ENCODE peak calls at places on chromosome 18, in ten cellular contexts. N, J, K, S, W, M, P, T, V and I are unnamed samples.

GRCh38 chr18:62717059-62717849 is 1.9 kb downstream of the PHLPP1 start:
- DNase-seq in N (no peak), J (no peak), K (peak; percentile 52), S (no peak), W (peak; percentile 34), M (peak; percentile 58), P (peak; percentile 44), T (peak; percentile 20), V (no peak), I (no peak)

GRCh38 chr18:59954746-59955145 is 55.0 kb downstream of the PMAIP1 start:
- DNase-seq in N (peak; percentile 24), J (no peak), K (no peak), S (no peak), W (peak; percentile 84), M (no peak), P (no peak), T (no peak), V (no peak), I (no peak)

GRCh38 chr18:32177530-32177929 is 12.3 kb upstream of the MEP1B start:
- DNase-seq in N (no peak), J (no peak), K (no peak), S (no peak), W (no peak), M (no peak), P (no peak), T (no peak), V (no peak), I (no peak)

GRCh38 chr18:48547456-48548403 is 8.9 kb downstream of the CTIF start:
- DNase-seq in N (no peak), J (no peak), K (no peak), S (no peak), W (no peak), M (no peak), P (peak; percentile 78), T (no peak), V (no peak), I (no peak)

GRCh38 chr18:72376256-72376655 is 167.9 kb downstream of the CBLN2 start:
- DNase-seq in N (no peak), J (no peak), K (no peak), S (no peak), W (no peak), M (no peak), P (no peak), T (no peak), V (no peak), I (no peak)

GRCh38 chr18:39842042-39842791 is 2112.8 kb upstream of the PIK3C3 start:
- DNase-seq in N (no peak), J (no peak), K (no peak), S (no peak), W (no peak), M (peak; percentile 3), P (peak; percentile 71), T (no peak), V (no peak), I (no peak)

GRCh38 chr18:35326695-35327387 is 17.4 kb downstream of the ZNF24 start:
- DNase-seq in N (no peak), J (no peak), K (no peak), S (no peak), W (no peak), M (no peak), P (no peak), T (no peak), V (no peak), I (no peak)

GRCh38 chr18:7177131-7177744 is 53.7 kb upstream of the LRRC30 start:
- DNase-seq in N (peak; percentile 44), J (no peak), K (no peak), S (no peak), W (no peak), M (peak; percentile 49), P (peak; percentile 20), T (peak; percentile 65), V (peak; percentile 15), I (peak; percentile 68)

GRCh38 chr18:9741821-9742541 is 33.9 kb downstream of the RAB31 start:
- DNase-seq in N (no peak), J (peak; percentile 33), K (no peak), S (peak; percentile 78), W (no peak), M (peak; percentile 38), P (peak; percentile 55), T (no peak), V (no peak), I (no peak)

GRCh38 chr18:68447286-68447685 is 267.6 kb downstream of the TMX3 start:
- DNase-seq in N (no peak), J (no peak), K (no peak), S (no peak), W (no peak), M (no peak), P (no peak), T (no peak), V (no peak), I (no peak)

GRCh38 chr18:41949206-41949920 is 5.7 kb upstream of the PIK3C3 start:
- DNase-seq in N (no peak), J (no peak), K (no peak), S (no peak), W (no peak), M (no peak), P (no peak), T (no peak), V (no peak), I (no peak)

GRCh38 chr18:7514796-7515440 is 52.2 kb upstream of the PTPRM start:
- DNase-seq in N (no peak), J (no peak), K (no peak), S (no peak), W (no peak), M (peak; percentile 5), P (no peak), T (no peak), V (no peak), I (no peak)

GRCh38 chr18:51522821-51523220 is 325.3 kb upstream of the MEX3C start:
- DNase-seq in N (no peak), J (no peak), K (no peak), S (no peak), W (no peak), M (no peak), P (no peak), T (no peak), V (no peak), I (no peak)

GRCh38 chr18:53322163-53322562 is 902.3 kb downstream of the MBD2 start:
- DNase-seq in N (no peak), J (no peak), K (no peak), S (no peak), W (no peak), M (no peak), P (no peak), T (no peak), V (no peak), I (no peak)

GRCh38 chr18:40019797-40020392 is 1935.1 kb upstream of the PIK3C3 start:
- DNase-seq in N (no peak), J (no peak), K (no peak), S (no peak), W (no peak), M (no peak), P (no peak), T (no peak), V (no peak), I (no peak)

GRCh38 chr18:47251289-47252120 is at the start of gene SKOR2:
- DNase-seq in N (no peak), J (no peak), K (no peak), S (no peak), W (no peak), M (no peak), P (no peak), T (no peak), V (no peak), I (peak; percentile 81)
- H3K4me3 ChIP-seq in N (no peak within 1 kb of the TSS), J (no peak within 1 kb of the TSS), K (no peak within 1 kb of the TSS), S (no peak within 1 kb of the TSS), W (no peak within 1 kb of the TSS), M (no peak within 1 kb of the TSS), P (no peak within 1 kb of the TSS), T (no peak within 1 kb of the TSS), V (no peak within 1 kb of the TSS), I (peak within 1 kb of the TSS; percentile 64)

DNA sequence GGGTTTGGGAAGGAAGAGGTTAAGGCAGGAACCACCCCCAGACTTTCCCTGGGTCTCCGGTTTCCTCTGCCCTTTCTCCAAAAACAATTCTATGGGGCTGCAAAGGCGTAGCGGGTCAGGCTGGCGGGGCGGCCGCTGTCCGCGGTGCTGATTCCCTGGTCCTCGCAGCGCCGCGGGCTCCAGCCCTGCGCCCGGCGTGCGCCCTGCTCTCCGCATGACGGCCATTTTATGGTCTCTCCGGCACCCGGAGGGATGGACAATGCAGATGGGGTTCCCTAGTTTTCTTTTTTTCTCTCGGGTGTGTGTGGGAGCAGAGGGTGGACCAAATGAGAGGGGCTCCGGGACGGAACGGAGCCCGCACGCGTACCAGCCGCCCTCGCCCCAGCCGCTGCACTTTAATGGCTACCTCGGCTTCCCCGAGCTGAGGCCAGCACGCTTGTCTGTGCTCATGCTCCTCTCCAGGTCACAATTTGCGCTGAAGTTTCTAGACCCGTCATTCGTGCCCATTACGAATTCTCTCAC is 1.6 kb downstream of the ST8SIA3 start:
- DNase-seq in N (no peak), J (peak; percentile 40), K (no peak), S (peak; percentile 71), W (no peak), M (peak; percentile 22), P (peak; percentile 46), T (no peak), V (no peak), I (peak; percentile 64)
- TF ChIP-seq CTCF in N (no peak), J (no peak), K (no peak), S (no peak), W (no peak), M (no peak), P (no peak), T (no peak), V (no peak), I (no peak)

GRCh38 chr18:55737266-55737665 is 149.3 kb upstream of the TCF4 start:
- DNase-seq in N (no peak), J (no peak), K (no peak), S (no peak), W (no peak), M (no peak), P (no peak), T (no peak), V (no peak), I (no peak)

GRCh38 chr18:55737781-55738468 is 149.9 kb upstream of the TCF4 start:
- DNase-seq in N (no peak), J (no peak), K (no peak), S (no peak), W (no peak), M (no peak), P (no peak), T (no peak), V (no peak), I (no peak)

GRCh38 chr18:55735969-55736368 is 148.0 kb upstream of the TCF4 start:
- DNase-seq in N (no peak), J (no peak), K (no peak), S (no peak), W (no peak), M (no peak), P (no peak), T (no peak), V (no peak), I (no peak)

GRCh38 chr18:55732227-55733106 is 144.5 kb upstream of the TCF4 start:
- DNase-seq in N (no peak), J (no peak), K (no peak), S (no peak), W (no peak), M (peak; percentile 34), P (no peak), T (no peak), V (no peak), I (no peak)

GRCh38 chr18:55735199-55735855 is 147.3 kb upstream of the TCF4 start:
- DNase-seq in N (no peak), J (no peak), K (no peak), S (no peak), W (no peak), M (peak; percentile 51), P (no peak), T (no peak), V (no peak), I (no peak)
- H3K27ac ChIP-seq in N (no peak overlapping the region), J (no peak overlapping the region), K (no peak overlapping the region), S (no peak overlapping the region), W (no peak overlapping the region), M (no peak overlapping the region), P (no peak overlapping the region), T (no peak overlapping the region), V (no peak overlapping the region), I (no peak overlapping the region)

GRCh38 chr18:79965119-79965902 is 868 bp downstream of the HSBP1L1 start:
- DNase-seq in N (peak; percentile 55), J (no peak), K (peak; percentile 60), S (peak; percentile 81), W (no peak), M (peak; percentile 76), P (peak; percentile 47), T (peak; percentile 69), V (peak; percentile 63), I (no peak)
- H3K4me3 ChIP-seq in N (peak overlapping the region; percentile 61), J (peak overlapping the region; percentile 81), K (peak overlapping the region; percentile 69), S (peak overlapping the region; percentile 40), W (peak overlapping the region; percentile 83), M (peak overlapping the region; percentile 40), P (peak overlapping the region; percentile 63), T (peak overlapping the region; percentile 77), V (peak overlapping the region; percentile 80), I (peak overlapping the region; percentile 68)